ENCODE peak calls at places on chromosomes 5 and 9, in nine cellular contexts. One of them, this sample, is unnamed.
A peak's percentile ranks its signal among the peaks of the same experiment; 100 is the strongest.

GRCh38 chr5:135714126-135714894 is 120.2 kb upstream of the SLC25A48 start:
- DNase-seq in lower lobe of right lung: no peak
- DNase-seq in left lobe of liver: no peak
- DNase-seq in lung: no peak
- DNase-seq in DMS 273 treated with DMSO at 0.1 percent for 48 hours: no peak
- DNase-seq in T1000: no peak
- DNase-seq in activated T-cell treated with anti-CD3 and anti-CD28 coated beads, Interleukin-2, amount 50 U/mL, for 48 hours: no peak
- DNase-seq in caudate nucleus: no peak
- DNase-seq in HEK293T: no peak
- DNase-seq in this sample: no peak

GRCh38 chr9:121393318-121393717 is 23.3 kb upstream of the STOM start:
- DNase-seq in lower lobe of right lung: no peak
- DNase-seq in left lobe of liver: no peak
- DNase-seq in lung: no peak
- DNase-seq in DMS 273 treated with DMSO at 0.1 percent for 48 hours: no peak
- DNase-seq in T1000: no peak
- DNase-seq in activated T-cell treated with anti-CD3 and anti-CD28 coated beads, Interleukin-2, amount 50 U/mL, for 48 hours: no peak
- DNase-seq in caudate nucleus: no peak
- DNase-seq in HEK293T: no peak
- DNase-seq in this sample: no peak

GRCh38 chr5:137688248-137688840 is 47.5 kb downstream of the KLHL3 start:
- DNase-seq in lower lobe of right lung: no peak
- DNase-seq in left lobe of liver: no peak
- DNase-seq in lung: no peak
- DNase-seq in DMS 273 treated with DMSO at 0.1 percent for 48 hours: peak; percentile 20
- DNase-seq in T1000: no peak
- DNase-seq in activated T-cell treated with anti-CD3 and anti-CD28 coated beads, Interleukin-2, amount 50 U/mL, for 48 hours: no peak
- DNase-seq in caudate nucleus: no peak
- DNase-seq in HEK293T: no peak
- DNase-seq in this sample: no peak

GRCh38 chr9:90137824-90138223 is 504.8 kb downstream of the DIRAS2 start:
- DNase-seq in lower lobe of right lung: no peak
- DNase-seq in left lobe of liver: no peak
- DNase-seq in lung: no peak
- DNase-seq in DMS 273 treated with DMSO at 0.1 percent for 48 hours: no peak
- DNase-seq in T1000: no peak
- DNase-seq in activated T-cell treated with anti-CD3 and anti-CD28 coated beads, Interleukin-2, amount 50 U/mL, for 48 hours: no peak
- DNase-seq in caudate nucleus: no peak
- DNase-seq in HEK293T: no peak
- DNase-seq in this sample: no peak

GRCh38 chr5:82624018-82624417 is 345.9 kb upstream of the RPS23 start:
- DNase-seq in lower lobe of right lung: no peak
- DNase-seq in left lobe of liver: no peak
- DNase-seq in lung: no peak
- DNase-seq in DMS 273 treated with DMSO at 0.1 percent for 48 hours: no peak
- DNase-seq in T1000: no peak
- DNase-seq in activated T-cell treated with anti-CD3 and anti-CD28 coated beads, Interleukin-2, amount 50 U/mL, for 48 hours: no peak
- DNase-seq in caudate nucleus: no peak
- DNase-seq in HEK293T: no peak
- DNase-seq in this sample: no peak

GRCh38 chr5:165497707-165498106 is 1992.3 kb downstream of the MAT2B start:
- DNase-seq in lower lobe of right lung: no peak
- DNase-seq in left lobe of liver: no peak
- DNase-seq in lung: no peak
- DNase-seq in DMS 273 treated with DMSO at 0.1 percent for 48 hours: no peak
- DNase-seq in T1000: no peak
- DNase-seq in activated T-cell treated with anti-CD3 and anti-CD28 coated beads, Interleukin-2, amount 50 U/mL, for 48 hours: no peak
- DNase-seq in caudate nucleus: no peak
- DNase-seq in HEK293T: peak; percentile 38
- DNase-seq in this sample: peak; percentile 52

GRCh38 chr9:33458444-33458843 is 11.1 kb upstream of the AQP3 start:
- DNase-seq in lower lobe of right lung: no peak
- DNase-seq in left lobe of liver: no peak
- DNase-seq in lung: peak; percentile 41
- DNase-seq in DMS 273 treated with DMSO at 0.1 percent for 48 hours: no peak
- DNase-seq in T1000: no peak
- DNase-seq in activated T-cell treated with anti-CD3 and anti-CD28 coated beads, Interleukin-2, amount 50 U/mL, for 48 hours: peak; percentile 65
- DNase-seq in caudate nucleus: no peak
- DNase-seq in HEK293T: no peak
- DNase-seq in this sample: no peak

GRCh38 chr5:72009280-72009679 is 98.0 kb upstream of the MAP1B start:
- DNase-seq in lower lobe of right lung: no peak
- DNase-seq in left lobe of liver: no peak
- DNase-seq in lung: no peak
- DNase-seq in DMS 273 treated with DMSO at 0.1 percent for 48 hours: no peak
- DNase-seq in T1000: no peak
- DNase-seq in activated T-cell treated with anti-CD3 and anti-CD28 coated beads, Interleukin-2, amount 50 U/mL, for 48 hours: no peak
- DNase-seq in caudate nucleus: no peak
- DNase-seq in HEK293T: no peak
- DNase-seq in this sample: no peak

GRCh38 chr5:110760158-110760557 is 21.4 kb downstream of the SLC25A46 start:
- DNase-seq in lower lobe of right lung: no peak
- DNase-seq in left lobe of liver: no peak
- DNase-seq in lung: no peak
- DNase-seq in DMS 273 treated with DMSO at 0.1 percent for 48 hours: no peak
- DNase-seq in T1000: no peak
- DNase-seq in activated T-cell treated with anti-CD3 and anti-CD28 coated beads, Interleukin-2, amount 50 U/mL, for 48 hours: no peak
- DNase-seq in caudate nucleus: no peak
- DNase-seq in HEK293T: no peak
- DNase-seq in this sample: no peak

GRCh38 chr9:115672477-115673316 is 480.9 kb upstream of the PAPPA start:
- DNase-seq in lower lobe of right lung: no peak
- DNase-seq in left lobe of liver: no peak
- DNase-seq in lung: no peak
- DNase-seq in DMS 273 treated with DMSO at 0.1 percent for 48 hours: no peak
- DNase-seq in T1000: peak; percentile 55
- DNase-seq in activated T-cell treated with anti-CD3 and anti-CD28 coated beads, Interleukin-2, amount 50 U/mL, for 48 hours: no peak
- DNase-seq in caudate nucleus: no peak
- DNase-seq in HEK293T: no peak
- DNase-seq in this sample: peak; percentile 87

GRCh38 chr9:98960409-98960808 is 16.7 kb downstream of the COL15A1 start:
- DNase-seq in lower lobe of right lung: no peak
- DNase-seq in left lobe of liver: no peak
- DNase-seq in lung: no peak
- DNase-seq in DMS 273 treated with DMSO at 0.1 percent for 48 hours: no peak
- DNase-seq in T1000: no peak
- DNase-seq in activated T-cell treated with anti-CD3 and anti-CD28 coated beads, Interleukin-2, amount 50 U/mL, for 48 hours: no peak
- DNase-seq in caudate nucleus: no peak
- DNase-seq in HEK293T: no peak
- DNase-seq in this sample: no peak

GRCh38 chr5:33639478-33639877 is 198.7 kb downstream of the TARS1 start:
- DNase-seq in lower lobe of right lung: no peak
- DNase-seq in left lobe of liver: no peak
- DNase-seq in lung: no peak
- DNase-seq in DMS 273 treated with DMSO at 0.1 percent for 48 hours: no peak
- DNase-seq in T1000: no peak
- DNase-seq in activated T-cell treated with anti-CD3 and anti-CD28 coated beads, Interleukin-2, amount 50 U/mL, for 48 hours: no peak
- DNase-seq in caudate nucleus: no peak
- DNase-seq in HEK293T: no peak
- DNase-seq in this sample: no peak

GRCh38 chr5:95846554-95847260 is 24.2 kb upstream of the GLRX start:
- DNase-seq in lower lobe of right lung: no peak
- DNase-seq in left lobe of liver: peak; percentile 78
- DNase-seq in lung: no peak
- DNase-seq in DMS 273 treated with DMSO at 0.1 percent for 48 hours: peak; percentile 82
- DNase-seq in T1000: peak; percentile 40
- DNase-seq in activated T-cell treated with anti-CD3 and anti-CD28 coated beads, Interleukin-2, amount 50 U/mL, for 48 hours: peak; percentile 67
- DNase-seq in caudate nucleus: peak; percentile 50
- DNase-seq in HEK293T: peak; percentile 77
- DNase-seq in this sample: peak; percentile 70

GRCh38 chr5:63500242-63500641 is 462.0 kb downstream of the HTR1A start:
- DNase-seq in lower lobe of right lung: no peak
- DNase-seq in left lobe of liver: no peak
- DNase-seq in lung: no peak
- DNase-seq in DMS 273 treated with DMSO at 0.1 percent for 48 hours: no peak
- DNase-seq in T1000: no peak
- DNase-seq in activated T-cell treated with anti-CD3 and anti-CD28 coated beads, Interleukin-2, amount 50 U/mL, for 48 hours: no peak
- DNase-seq in caudate nucleus: no peak
- DNase-seq in HEK293T: no peak
- DNase-seq in this sample: no peak

GRCh38 chr5:82351754-82352145 is 73.6 kb upstream of the RPS23 start:
- DNase-seq in lower lobe of right lung: no peak
- DNase-seq in left lobe of liver: no peak
- DNase-seq in lung: no peak
- DNase-seq in DMS 273 treated with DMSO at 0.1 percent for 48 hours: peak; percentile 14
- DNase-seq in T1000: no peak
- DNase-seq in activated T-cell treated with anti-CD3 and anti-CD28 coated beads, Interleukin-2, amount 50 U/mL, for 48 hours: no peak
- DNase-seq in caudate nucleus: no peak
- DNase-seq in HEK293T: peak; percentile 69
- DNase-seq in this sample: peak; percentile 65

GRCh38 chr9:123424131-123424530 is 68.1 kb downstream of the CRB2 start:
- DNase-seq in lower lobe of right lung: no peak
- DNase-seq in left lobe of liver: no peak
- DNase-seq in lung: no peak
- DNase-seq in DMS 273 treated with DMSO at 0.1 percent for 48 hours: no peak
- DNase-seq in T1000: no peak
- DNase-seq in activated T-cell treated with anti-CD3 and anti-CD28 coated beads, Interleukin-2, amount 50 U/mL, for 48 hours: no peak
- DNase-seq in caudate nucleus: no peak
- DNase-seq in HEK293T: no peak
- DNase-seq in this sample: no peak

GRCh38 chr5:54637654-54638053 is 120.1 kb downstream of the SNX18 start:
- DNase-seq in lower lobe of right lung: no peak
- DNase-seq in left lobe of liver: no peak
- DNase-seq in lung: no peak
- DNase-seq in DMS 273 treated with DMSO at 0.1 percent for 48 hours: no peak
- DNase-seq in T1000: no peak
- DNase-seq in activated T-cell treated with anti-CD3 and anti-CD28 coated beads, Interleukin-2, amount 50 U/mL, for 48 hours: no peak
- DNase-seq in caudate nucleus: no peak
- DNase-seq in HEK293T: no peak
- DNase-seq in this sample: no peak

GRCh38 chr5:151810449-151810848 is 38.7 kb downstream of the G3BP1 start:
- DNase-seq in lower lobe of right lung: no peak
- DNase-seq in left lobe of liver: no peak
- DNase-seq in lung: no peak
- DNase-seq in DMS 273 treated with DMSO at 0.1 percent for 48 hours: no peak
- DNase-seq in T1000: no peak
- DNase-seq in activated T-cell treated with anti-CD3 and anti-CD28 coated beads, Interleukin-2, amount 50 U/mL, for 48 hours: no peak
- DNase-seq in caudate nucleus: no peak
- DNase-seq in HEK293T: no peak
- DNase-seq in this sample: no peak

GRCh38 chr5:37005946-37006540 is 129.5 kb downstream of the NIPBL start:
- DNase-seq in lower lobe of right lung: no peak
- DNase-seq in left lobe of liver: no peak
- DNase-seq in lung: no peak
- DNase-seq in DMS 273 treated with DMSO at 0.1 percent for 48 hours: no peak
- DNase-seq in T1000: no peak
- DNase-seq in activated T-cell treated with anti-CD3 and anti-CD28 coated beads, Interleukin-2, amount 50 U/mL, for 48 hours: no peak
- DNase-seq in caudate nucleus: no peak
- DNase-seq in HEK293T: peak; percentile 7
- DNase-seq in this sample: peak; percentile 29

GRCh38 chr5:14816999-14817761 is 54.4 kb downstream of the ANKH start:
- DNase-seq in lower lobe of right lung: no peak
- DNase-seq in left lobe of liver: no peak
- DNase-seq in lung: no peak
- DNase-seq in DMS 273 treated with DMSO at 0.1 percent for 48 hours: no peak
- DNase-seq in T1000: no peak
- DNase-seq in activated T-cell treated with anti-CD3 and anti-CD28 coated beads, Interleukin-2, amount 50 U/mL, for 48 hours: peak; percentile 66
- DNase-seq in caudate nucleus: no peak
- DNase-seq in HEK293T: no peak
- DNase-seq in this sample: no peak

GRCh38 chr9:92726971-92727715 is 37.5 kb downstream of the BICD2 start:
- DNase-seq in lower lobe of right lung: no peak
- DNase-seq in left lobe of liver: peak; percentile 44
- DNase-seq in lung: no peak
- DNase-seq in DMS 273 treated with DMSO at 0.1 percent for 48 hours: peak; percentile 27
- DNase-seq in T1000: no peak
- DNase-seq in activated T-cell treated with anti-CD3 and anti-CD28 coated beads, Interleukin-2, amount 50 U/mL, for 48 hours: no peak
- DNase-seq in caudate nucleus: no peak
- DNase-seq in HEK293T: no peak
- DNase-seq in this sample: no peak

GRCh38 chr9:69249337-69249736 is 75.3 kb downstream of the TJP2 start:
- DNase-seq in lower lobe of right lung: no peak
- DNase-seq in left lobe of liver: no peak
- DNase-seq in lung: no peak
- DNase-seq in DMS 273 treated with DMSO at 0.1 percent for 48 hours: no peak
- DNase-seq in T1000: no peak
- DNase-seq in activated T-cell treated with anti-CD3 and anti-CD28 coated beads, Interleukin-2, amount 50 U/mL, for 48 hours: no peak
- DNase-seq in caudate nucleus: no peak
- DNase-seq in HEK293T: no peak
- DNase-seq in this sample: no peak

GRCh38 chr5:134575316-134575715 is 49.8 kb downstream of the JADE2 start:
- DNase-seq in lower lobe of right lung: no peak
- DNase-seq in left lobe of liver: no peak
- DNase-seq in lung: no peak
- DNase-seq in DMS 273 treated with DMSO at 0.1 percent for 48 hours: no peak
- DNase-seq in T1000: no peak
- DNase-seq in activated T-cell treated with anti-CD3 and anti-CD28 coated beads, Interleukin-2, amount 50 U/mL, for 48 hours: no peak
- DNase-seq in caudate nucleus: no peak
- DNase-seq in HEK293T: no peak
- DNase-seq in this sample: no peak

GRCh38 chr9:90801507-90802289 is at the start of gene SYK:
- DNase-seq in lower lobe of right lung: peak; percentile 89
- DNase-seq in left lobe of liver: peak; percentile 58
- DNase-seq in lung: peak; percentile 70
- DNase-seq in DMS 273 treated with DMSO at 0.1 percent for 48 hours: no peak
- DNase-seq in T1000: no peak
- DNase-seq in activated T-cell treated with anti-CD3 and anti-CD28 coated beads, Interleukin-2, amount 50 U/mL, for 48 hours: no peak
- DNase-seq in caudate nucleus: no peak
- DNase-seq in HEK293T: peak; percentile 44
- DNase-seq in this sample: no peak

GRCh38 chr9:72586388-72587160 is 65.2 kb downstream of the TMC1 start:
- DNase-seq in lower lobe of right lung: no peak
- DNase-seq in left lobe of liver: no peak
- DNase-seq in lung: peak; percentile 45
- DNase-seq in DMS 273 treated with DMSO at 0.1 percent for 48 hours: no peak
- DNase-seq in T1000: peak; percentile 11
- DNase-seq in activated T-cell treated with anti-CD3 and anti-CD28 coated beads, Interleukin-2, amount 50 U/mL, for 48 hours: no peak
- DNase-seq in caudate nucleus: no peak
- DNase-seq in HEK293T: no peak
- DNase-seq in this sample: peak; percentile 6

GRCh38 chr9:71685394-71685793 is 82.9 kb downstream of the CEMIP2 start:
- DNase-seq in lower lobe of right lung: no peak
- DNase-seq in left lobe of liver: no peak
- DNase-seq in lung: no peak
- DNase-seq in DMS 273 treated with DMSO at 0.1 percent for 48 hours: no peak
- DNase-seq in T1000: no peak
- DNase-seq in activated T-cell treated with anti-CD3 and anti-CD28 coated beads, Interleukin-2, amount 50 U/mL, for 48 hours: no peak
- DNase-seq in caudate nucleus: no peak
- DNase-seq in HEK293T: no peak
- DNase-seq in this sample: no peak